ENCODE peak calls at places on chromosomes 4 and X, in ten cellular contexts. One of them, this sample, is unnamed.

GRCh38 chrX:97158270-97158669 is 274.6 kb downstream of the RPA4 start:
- DNase-seq in fibroblast of mammary gland: peak
- DNase-seq in PC-9: no peak
- DNase-seq in BJ: no peak
- DNase-seq in pancreas: no peak
- DNase-seq in heart right ventricle: no peak
- DNase-seq in upper lobe of left lung: no peak
- DNase-seq in kidney: no peak
- DNase-seq in foreskin fibroblast: no peak
- DNase-seq in astrocyte of the cerebellum: no peak
- DNase-seq in this sample: peak

GRCh38 chr4:89306486-89307184 is 965 bp downstream of the GPRIN3 start:
- DNase-seq in fibroblast of mammary gland: no peak
- DNase-seq in PC-9: no peak
- DNase-seq in BJ: no peak
- DNase-seq in pancreas: no peak
- DNase-seq in heart right ventricle: no peak
- DNase-seq in upper lobe of left lung: no peak
- DNase-seq in kidney: no peak
- DNase-seq in foreskin fibroblast: no peak
- DNase-seq in astrocyte of the cerebellum: no peak
- DNase-seq in this sample: no peak

GRCh38 chr4:98293089-98293887 is 32.1 kb downstream of the RAP1GDS1 start:
- DNase-seq in fibroblast of mammary gland: no peak
- DNase-seq in PC-9: no peak
- DNase-seq in BJ: no peak
- DNase-seq in pancreas: no peak
- DNase-seq in heart right ventricle: no peak
- DNase-seq in upper lobe of left lung: no peak
- DNase-seq in kidney: no peak
- DNase-seq in foreskin fibroblast: no peak
- DNase-seq in astrocyte of the cerebellum: no peak
- DNase-seq in this sample: no peak

GRCh38 chrX:124895947-124896346 is 423.7 kb upstream of the TEX13C start:
- DNase-seq in fibroblast of mammary gland: no peak
- DNase-seq in PC-9: no peak
- DNase-seq in BJ: no peak
- DNase-seq in pancreas: no peak
- DNase-seq in heart right ventricle: no peak
- DNase-seq in upper lobe of left lung: no peak
- DNase-seq in kidney: no peak
- DNase-seq in foreskin fibroblast: no peak
- DNase-seq in astrocyte of the cerebellum: no peak
- DNase-seq in this sample: no peak

GRCh38 chrX:24148535-24149345 is 789 bp upstream of the ZFX start:
- DNase-seq in fibroblast of mammary gland: peak
- DNase-seq in PC-9: no peak
- DNase-seq in BJ: peak
- DNase-seq in pancreas: peak
- DNase-seq in heart right ventricle: no peak
- DNase-seq in upper lobe of left lung: no peak
- DNase-seq in kidney: no peak
- DNase-seq in foreskin fibroblast: peak
- DNase-seq in astrocyte of the cerebellum: no peak
- DNase-seq in this sample: no peak

GRCh38 chr4:161817822-161818412 is 345.9 kb downstream of the FSTL5 start:
- DNase-seq in fibroblast of mammary gland: no peak
- DNase-seq in PC-9: peak
- DNase-seq in BJ: no peak
- DNase-seq in pancreas: no peak
- DNase-seq in heart right ventricle: no peak
- DNase-seq in upper lobe of left lung: no peak
- DNase-seq in kidney: peak
- DNase-seq in foreskin fibroblast: no peak
- DNase-seq in astrocyte of the cerebellum: no peak
- DNase-seq in this sample: no peak

GRCh38 chr4:15653864-15654391 is 1.2 kb downstream of the FBXL5 start:
- DNase-seq in fibroblast of mammary gland: peak
- DNase-seq in PC-9: peak
- DNase-seq in BJ: no peak
- DNase-seq in pancreas: no peak
- DNase-seq in heart right ventricle: no peak
- DNase-seq in upper lobe of left lung: no peak
- DNase-seq in kidney: peak
- DNase-seq in foreskin fibroblast: peak
- DNase-seq in astrocyte of the cerebellum: no peak
- DNase-seq in this sample: peak

GRCh38 chr4:11529625-11530201 is 101.0 kb upstream of the HS3ST1 start:
- DNase-seq in fibroblast of mammary gland: peak
- DNase-seq in PC-9: no peak
- DNase-seq in BJ: no peak
- DNase-seq in pancreas: no peak
- DNase-seq in heart right ventricle: no peak
- DNase-seq in upper lobe of left lung: no peak
- DNase-seq in kidney: no peak
- DNase-seq in foreskin fibroblast: peak
- DNase-seq in astrocyte of the cerebellum: no peak
- DNase-seq in this sample: peak

GRCh38 chr4:77073981-77074865 is 1.6 kb downstream of the CCNI start:
- DNase-seq in fibroblast of mammary gland: peak
- DNase-seq in PC-9: no peak
- DNase-seq in BJ: no peak
- DNase-seq in pancreas: no peak
- DNase-seq in heart right ventricle: no peak
- DNase-seq in upper lobe of left lung: no peak
- DNase-seq in kidney: no peak
- DNase-seq in foreskin fibroblast: no peak
- DNase-seq in astrocyte of the cerebellum: no peak
- DNase-seq in this sample: peak

GRCh38 chr4:140047017-140047640 is 106.9 kb downstream of the MAML3 start:
- DNase-seq in fibroblast of mammary gland: peak
- DNase-seq in PC-9: peak
- DNase-seq in BJ: no peak
- DNase-seq in pancreas: no peak
- DNase-seq in heart right ventricle: peak
- DNase-seq in upper lobe of left lung: peak
- DNase-seq in kidney: no peak
- DNase-seq in foreskin fibroblast: no peak
- DNase-seq in astrocyte of the cerebellum: peak
- DNase-seq in this sample: peak

GRCh38 chr4:140047781-140048180 is 106.2 kb downstream of the MAML3 start:
- DNase-seq in fibroblast of mammary gland: no peak
- DNase-seq in PC-9: no peak
- DNase-seq in BJ: no peak
- DNase-seq in pancreas: no peak
- DNase-seq in heart right ventricle: no peak
- DNase-seq in upper lobe of left lung: no peak
- DNase-seq in kidney: no peak
- DNase-seq in foreskin fibroblast: no peak
- DNase-seq in astrocyte of the cerebellum: no peak
- DNase-seq in this sample: no peak

GRCh38 chr4:140049924-140050681 is 103.9 kb downstream of the MAML3 start:
- DNase-seq in fibroblast of mammary gland: peak
- DNase-seq in PC-9: no peak
- DNase-seq in BJ: no peak
- DNase-seq in pancreas: no peak
- DNase-seq in heart right ventricle: no peak
- DNase-seq in upper lobe of left lung: no peak
- DNase-seq in kidney: no peak
- DNase-seq in foreskin fibroblast: peak
- DNase-seq in astrocyte of the cerebellum: no peak
- DNase-seq in this sample: peak

GRCh38 chr4:140048419-140049022 is 105.5 kb downstream of the MAML3 start:
- DNase-seq in fibroblast of mammary gland: no peak
- DNase-seq in PC-9: no peak
- DNase-seq in BJ: no peak
- DNase-seq in pancreas: no peak
- DNase-seq in heart right ventricle: no peak
- DNase-seq in upper lobe of left lung: no peak
- DNase-seq in kidney: no peak
- DNase-seq in foreskin fibroblast: no peak
- DNase-seq in astrocyte of the cerebellum: no peak
- DNase-seq in this sample: no peak

GRCh38 chr4:140049024-140049923 is 104.7 kb downstream of the MAML3 start:
- DNase-seq in fibroblast of mammary gland: peak
- DNase-seq in PC-9: peak
- DNase-seq in BJ: peak
- DNase-seq in pancreas: peak
- DNase-seq in heart right ventricle: peak
- DNase-seq in upper lobe of left lung: no peak
- DNase-seq in kidney: no peak
- DNase-seq in foreskin fibroblast: peak
- DNase-seq in astrocyte of the cerebellum: no peak
- DNase-seq in this sample: peak
- TF ChIP-seq CTCF in fibroblast of mammary gland: peak
- TF ChIP-seq CTCF in PC-9: no peak
- TF ChIP-seq CTCF in BJ: no peak
- TF ChIP-seq CTCF in pancreas: no peak
- TF ChIP-seq CTCF in heart right ventricle: peak
- TF ChIP-seq CTCF in upper lobe of left lung: no peak
- TF ChIP-seq CTCF in kidney: peak
- TF ChIP-seq CTCF in foreskin fibroblast: no peak
- TF ChIP-seq CTCF in astrocyte of the cerebellum: no peak
- TF ChIP-seq CTCF in this sample: peak

GRCh38 chrX:37753384-37753783 is 26.5 kb upstream of the CYBB start:
- DNase-seq in fibroblast of mammary gland: no peak
- DNase-seq in PC-9: no peak
- DNase-seq in BJ: no peak
- DNase-seq in pancreas: no peak
- DNase-seq in heart right ventricle: no peak
- DNase-seq in upper lobe of left lung: no peak
- DNase-seq in kidney: no peak
- DNase-seq in foreskin fibroblast: no peak
- DNase-seq in astrocyte of the cerebellum: no peak
- DNase-seq in this sample: no peak
- H3K4me3 ChIP-seq in fibroblast of mammary gland: no peak
- H3K4me3 ChIP-seq in PC-9: no peak
- H3K4me3 ChIP-seq in BJ: no peak
- H3K4me3 ChIP-seq in pancreas: no peak
- H3K4me3 ChIP-seq in heart right ventricle: no peak
- H3K4me3 ChIP-seq in upper lobe of left lung: no peak
- H3K4me3 ChIP-seq in kidney: no peak
- H3K4me3 ChIP-seq in foreskin fibroblast: no peak
- H3K4me3 ChIP-seq in astrocyte of the cerebellum: no peak
- H3K4me3 ChIP-seq in this sample: no peak

GRCh38 chr4:84878541-84878940 is 87.9 kb downstream of the WDFY3 start:
- DNase-seq in fibroblast of mammary gland: no peak
- DNase-seq in PC-9: no peak
- DNase-seq in BJ: no peak
- DNase-seq in pancreas: no peak
- DNase-seq in heart right ventricle: no peak
- DNase-seq in upper lobe of left lung: no peak
- DNase-seq in kidney: no peak
- DNase-seq in foreskin fibroblast: peak
- DNase-seq in astrocyte of the cerebellum: no peak
- DNase-seq in this sample: no peak

GRCh38 chr4:84875636-84876371 is 90.7 kb downstream of the WDFY3 start:
- DNase-seq in fibroblast of mammary gland: peak
- DNase-seq in PC-9: no peak
- DNase-seq in BJ: no peak
- DNase-seq in pancreas: no peak
- DNase-seq in heart right ventricle: no peak
- DNase-seq in upper lobe of left lung: no peak
- DNase-seq in kidney: no peak
- DNase-seq in foreskin fibroblast: no peak
- DNase-seq in astrocyte of the cerebellum: no peak
- DNase-seq in this sample: no peak

GRCh38 chr4:84877051-84877833 is 89.2 kb downstream of the WDFY3 start:
- DNase-seq in fibroblast of mammary gland: peak
- DNase-seq in PC-9: no peak
- DNase-seq in BJ: no peak
- DNase-seq in pancreas: no peak
- DNase-seq in heart right ventricle: no peak
- DNase-seq in upper lobe of left lung: no peak
- DNase-seq in kidney: no peak
- DNase-seq in foreskin fibroblast: peak
- DNase-seq in astrocyte of the cerebellum: no peak
- DNase-seq in this sample: peak

GRCh38 chr4:84879651-84880200 is 86.8 kb downstream of the WDFY3 start:
- DNase-seq in fibroblast of mammary gland: no peak
- DNase-seq in PC-9: no peak
- DNase-seq in BJ: no peak
- DNase-seq in pancreas: no peak
- DNase-seq in heart right ventricle: no peak
- DNase-seq in upper lobe of left lung: no peak
- DNase-seq in kidney: no peak
- DNase-seq in foreskin fibroblast: peak
- DNase-seq in astrocyte of the cerebellum: peak
- DNase-seq in this sample: peak

GRCh38 chr4:84878090-84878489 is 88.4 kb downstream of the WDFY3 start:
- DNase-seq in fibroblast of mammary gland: peak
- DNase-seq in PC-9: no peak
- DNase-seq in BJ: peak
- DNase-seq in pancreas: no peak
- DNase-seq in heart right ventricle: no peak
- DNase-seq in upper lobe of left lung: no peak
- DNase-seq in kidney: no peak
- DNase-seq in foreskin fibroblast: peak
- DNase-seq in astrocyte of the cerebellum: no peak
- DNase-seq in this sample: peak
- TF ChIP-seq CTCF in fibroblast of mammary gland: no peak
- TF ChIP-seq CTCF in PC-9: no peak
- TF ChIP-seq CTCF in BJ: no peak
- TF ChIP-seq CTCF in pancreas: no peak
- TF ChIP-seq CTCF in heart right ventricle: no peak
- TF ChIP-seq CTCF in upper lobe of left lung: no peak
- TF ChIP-seq CTCF in kidney: no peak
- TF ChIP-seq CTCF in foreskin fibroblast: no peak
- TF ChIP-seq CTCF in astrocyte of the cerebellum: no peak
- TF ChIP-seq CTCF in this sample: no peak

GRCh38 chrX:101799387-101799786 is 132.4 kb downstream of the ZMAT1 start:
- DNase-seq in fibroblast of mammary gland: peak
- DNase-seq in PC-9: peak
- DNase-seq in BJ: peak
- DNase-seq in pancreas: peak
- DNase-seq in heart right ventricle: peak
- DNase-seq in upper lobe of left lung: no peak
- DNase-seq in kidney: peak
- DNase-seq in foreskin fibroblast: peak
- DNase-seq in astrocyte of the cerebellum: peak
- DNase-seq in this sample: peak
- H3K4me3 ChIP-seq in fibroblast of mammary gland: peak
- H3K4me3 ChIP-seq in PC-9: no peak
- H3K4me3 ChIP-seq in BJ: no peak
- H3K4me3 ChIP-seq in pancreas: peak
- H3K4me3 ChIP-seq in heart right ventricle: no peak
- H3K4me3 ChIP-seq in upper lobe of left lung: no peak
- H3K4me3 ChIP-seq in kidney: peak
- H3K4me3 ChIP-seq in foreskin fibroblast: no peak
- H3K4me3 ChIP-seq in astrocyte of the cerebellum: no peak
- H3K4me3 ChIP-seq in this sample: no peak